ENCODE peak calls at places on chromosomes 4 and X, in seven cellular contexts. D, N, R, M, T, G and A are unnamed samples.

GRCh38 chr4:139017861-139018260 is 2.3 kb downstream of the NOCT start:
- DNase-seq in D (no peak), N (no peak), R (no peak), M (no peak), T (no peak), G (no peak), A (no peak)

GRCh38 chr4:182582245-182582644 is 334.9 kb downstream of the DCTD start:
- DNase-seq in D (no peak), N (no peak), R (no peak), M (no peak), T (no peak), G (no peak), A (no peak)

GRCh38 chr4:13917010-13917409 is 289.5 kb upstream of the BOD1L1 start:
- DNase-seq in D (no peak), N (no peak), R (no peak), M (peak), T (no peak), G (no peak), A (no peak)

GRCh38 chrX:74525116-74525515 is 89.3 kb downstream of the RLIM start:
- DNase-seq in D (no peak), N (no peak), R (no peak), M (no peak), T (no peak), G (no peak), A (no peak)

GRCh38 chrX:28659269-28659668 is 72.0 kb downstream of the IL1RAPL1 start:
- DNase-seq in D (no peak), N (no peak), R (peak), M (peak), T (no peak), G (no peak), A (no peak)

GRCh38 chr4:87005690-87006461 is 71.1 kb downstream of the AFF1 start:
- DNase-seq in D (no peak), N (peak), R (no peak), M (no peak), T (peak), G (peak), A (no peak)

GRCh38 chrX:140157611-140158010 is 192.3 kb upstream of the CXorf66 start:
- DNase-seq in D (no peak), N (no peak), R (no peak), M (peak), T (no peak), G (no peak), A (no peak)

GRCh38 chr4:1111259-1111809 is 2.0 kb downstream of the RNF212 start:
- DNase-seq in D (no peak), N (no peak), R (no peak), M (no peak), T (no peak), G (no peak), A (no peak)

GRCh38 chrX:139851730-139852129 is 81.1 kb downstream of the ATP11C start:
- DNase-seq in D (no peak), N (no peak), R (no peak), M (peak), T (no peak), G (no peak), A (no peak)

GRCh38 chrX:35919536-35920309 is at the start of gene CFAP47:
- DNase-seq in D (no peak), N (no peak), R (peak), M (peak), T (no peak), G (no peak), A (no peak)

GRCh38 chr4:164959896-164960295 is 17.6 kb downstream of the TRIM61 start:
- DNase-seq in D (no peak), N (no peak), R (no peak), M (no peak), T (no peak), G (no peak), A (no peak)

GRCh38 chr4:83757121-83757621 is 221.3 kb downstream of the GPAT3 start:
- DNase-seq in D (no peak), N (no peak), R (peak), M (peak), T (no peak), G (no peak), A (no peak)

GRCh38 chr4:7328913-7329638 is 105.7 kb downstream of the PSAPL1 start:
- DNase-seq in D (peak), N (no peak), R (no peak), M (peak), T (no peak), G (no peak), A (peak)

GRCh38 chr4:56817840-56818491 is 3.5 kb downstream of the SPINK2 start:
- DNase-seq in D (no peak), N (no peak), R (no peak), M (peak), T (no peak), G (peak), A (no peak)

GRCh38 chr4:53722110-53722509 is 130.8 kb upstream of the LNX1 start:
- DNase-seq in D (no peak), N (no peak), R (no peak), M (no peak), T (no peak), G (no peak), A (no peak)

GRCh38 chr4:187685247-187685646 is 310.3 kb upstream of the ZFP42 start:
- DNase-seq in D (no peak), N (no peak), R (no peak), M (no peak), T (no peak), G (no peak), A (no peak)

GRCh38 chr4:125985856-125986255 is 671.1 kb downstream of the FAT4 start:
- DNase-seq in D (no peak), N (no peak), R (peak), M (peak), T (no peak), G (no peak), A (no peak)

GRCh38 chr4:3630934-3631585 is 98.8 kb upstream of the LRPAP1 start:
- DNase-seq in D (no peak), N (no peak), R (no peak), M (no peak), T (no peak), G (no peak), A (no peak)

GRCh38 chr4:98568896-98569663 is 89.3 kb downstream of the TSPAN5 start:
- DNase-seq in D (peak), N (no peak), R (no peak), M (no peak), T (no peak), G (no peak), A (peak)

GRCh38 chr4:151841107-151841506 is 80.3 kb upstream of the GATB start:
- DNase-seq in D (peak), N (no peak), R (no peak), M (no peak), T (no peak), G (no peak), A (peak)

GRCh38 chrX:29652484-29652883 is 562.9 kb upstream of the MAGEB2 start:
- DNase-seq in D (no peak), N (no peak), R (no peak), M (peak), T (no peak), G (no peak), A (no peak)

GRCh38 chr4:62806786-62807185 is 1602.5 kb downstream of the TECRL start:
- DNase-seq in D (no peak), N (no peak), R (no peak), M (no peak), T (no peak), G (no peak), A (no peak)

GRCh38 chrX:9434151-9434550 is 30.7 kb upstream of the TBL1X start:
- DNase-seq in D (no peak), N (no peak), R (no peak), M (peak), T (no peak), G (no peak), A (no peak)

GRCh38 chr4:22427676-22428075 is 88.2 kb downstream of the ADGRA3 start:
- DNase-seq in D (peak), N (no peak), R (no peak), M (no peak), T (peak), G (no peak), A (peak)

GRCh38 chr4:185011408-185011807 is 6.9 kb upstream of the HELT start:
- DNase-seq in D (no peak), N (no peak), R (peak), M (peak), T (no peak), G (peak), A (no peak)

GRCh38 chr4:171891038-171891437 is 77.8 kb downstream of the GALNTL6 start:
- DNase-seq in D (no peak), N (no peak), R (no peak), M (no peak), T (no peak), G (no peak), A (no peak)